ENCODE peak calls at places on chromosomes 7 and 10, in seven cellular contexts. F is pons, C is SK-N-MC, X is NCI-H345, U is NCI-H1092, N is T-helper 2 cell, W is LoVo. O is an unnamed sample.
A peak's percentile ranks its signal among the peaks of the same experiment; 100 is the strongest.

GRCh38 chr7:41984888-41985287 is 252.1 kb downstream of the GLI3 start:
- DNase-seq in F (no peak), C (no peak), X (no peak), U (no peak), N (no peak), W (no peak), O (no peak)

GRCh38 chr10:70987396-70988130 is 99.2 kb upstream of the PCBD1 start:
- DNase-seq in F (no peak), C (no peak), X (no peak), U (no peak), N (no peak), W (no peak), O (no peak)

GRCh38 chr7:1325646-1326510 is 93.2 kb downstream of the UNCX start:
- DNase-seq in F (no peak), C (no peak), X (no peak), U (no peak), N (no peak), W (no peak), O (no peak)

GRCh38 chr7:83142365-83142764 is 20.3 kb downstream of the PCLO start:
- DNase-seq in F (no peak), C (no peak), X (no peak), U (no peak), N (no peak), W (no peak), O (no peak)

GRCh38 chr7:20738517-20739481 is 47.9 kb downstream of the SP8 start:
- DNase-seq in F (no peak), C (no peak), X (no peak), U (no peak), N (no peak), W (peak; percentile 64), O (no peak)

GRCh38 chr10:55500931-55501559 is 700.0 kb upstream of the PCDH15 start:
- DNase-seq in F (peak; percentile 23), C (no peak), X (no peak), U (no peak), N (no peak), W (peak; percentile 20), O (peak; percentile 58)

GRCh38 chr7:142153400-142153799 is 41.9 kb downstream of the MGAM2 start:
- DNase-seq in F (no peak), C (no peak), X (peak; percentile 41), U (peak; percentile 16), N (no peak), W (no peak), O (peak; percentile 65)

GRCh38 chr7:9890092-9890491 is 1083.6 kb upstream of the PHF14 start:
- DNase-seq in F (no peak), C (no peak), X (no peak), U (no peak), N (no peak), W (no peak), O (peak; percentile 2)

GRCh38 chr10:84194424-84195043 is at the start of gene CDHR1:
- DNase-seq in F (peak; percentile 26), C (no peak), X (peak; percentile 54), U (peak; percentile 23), N (no peak), W (no peak), O (no peak)

GRCh38 chr7:150407588-150408392 is 28.7 kb downstream of the ZNF775 start:
- DNase-seq in F (no peak), C (no peak), X (no peak), U (no peak), N (no peak), W (no peak), O (no peak)

GRCh38 chr10:115659616-115660015 is 566.5 kb downstream of the ATRNL1 start:
- DNase-seq in F (no peak), C (no peak), X (no peak), U (no peak), N (no peak), W (no peak), O (no peak)

GRCh38 chr7:157005456-157006204 is 4.8 kb downstream of the MNX1 start:
- DNase-seq in F (no peak), C (no peak), X (no peak), U (no peak), N (no peak), W (no peak), O (no peak)

GRCh38 chr10:125137601-125138438 is 22.5 kb downstream of the CTBP2 start:
- DNase-seq in F (no peak), C (no peak), X (peak; percentile 80), U (peak; percentile 77), N (no peak), W (no peak), O (peak; percentile 36)

GRCh38 chr10:129955591-129956284 is 8.3 kb downstream of the EBF3 start:
- DNase-seq in F (no peak), C (no peak), X (no peak), U (no peak), N (no peak), W (no peak), O (peak; percentile 36)

GRCh38 chr7:34751725-34752643 is 94.0 kb downstream of the NPSR1 start:
- DNase-seq in F (no peak), C (no peak), X (no peak), U (no peak), N (no peak), W (no peak), O (peak; percentile 9)

GRCh38 chr7:36758879-36759278 is 34.6 kb upstream of the AOAH start:
- DNase-seq in F (peak; percentile 45), C (no peak), X (peak; percentile 7), U (no peak), N (no peak), W (no peak), O (no peak)

GRCh38 chr10:50367732-50368131 is 116.4 kb upstream of the ASAH2 start:
- DNase-seq in F (no peak), C (no peak), X (no peak), U (no peak), N (no peak), W (no peak), O (peak; percentile 47)

GRCh38 chr7:151085329-151085690 is 965 bp upstream of the AGAP3 start:
- DNase-seq in F (peak; percentile 19), C (no peak), X (no peak), U (no peak), N (no peak), W (no peak), O (no peak)

GRCh38 chr10:124290095-124290795 is 128.5 kb downstream of the OAT start:
- DNase-seq in F (no peak), C (no peak), X (peak; percentile 22), U (no peak), N (no peak), W (no peak), O (no peak)

GRCh38 chr10:52004342-52004949 is 305.1 kb upstream of the CSTF2T start:
- DNase-seq in F (peak; percentile 53), C (no peak), X (peak; percentile 23), U (no peak), N (no peak), W (peak; percentile 20), O (peak; percentile 72)

GRCh38 chr10:51920672-51921071 is 221.3 kb upstream of the CSTF2T start:
- DNase-seq in F (no peak), C (no peak), X (no peak), U (no peak), N (no peak), W (no peak), O (no peak)

GRCh38 chr10:69994262-69994661 is 58.4 kb upstream of the MACROH2A2 start:
- DNase-seq in F (peak; percentile 77), C (no peak), X (no peak), U (no peak), N (no peak), W (peak; percentile 23), O (peak; percentile 56)

GRCh38 chr7:4667776-4668509 is 14.2 kb upstream of the FOXK1 start:
- DNase-seq in F (no peak), C (peak; percentile 64), X (no peak), U (no peak), N (no peak), W (no peak), O (no peak)

GRCh38 chr7:5657901-5658300 is 123.6 kb downstream of the RNF216 start:
- DNase-seq in F (no peak), C (no peak), X (no peak), U (no peak), N (no peak), W (no peak), O (no peak)

GRCh38 chr7:2321020-2321419 is 6.8 kb upstream of the SNX8 start:
- DNase-seq in F (no peak), C (no peak), X (no peak), U (no peak), N (no peak), W (no peak), O (peak; percentile 54)

GRCh38 chr7:1638113-1638726 is 31.9 kb upstream of the ELFN1 start:
- DNase-seq in F (no peak), C (no peak), X (no peak), U (peak; percentile 43), N (no peak), W (no peak), O (no peak)

GRCh38 chr7:101511965-101512364 is 117.1 kb downstream of the MYL10 start:
- DNase-seq in F (no peak), C (no peak), X (no peak), U (no peak), N (no peak), W (no peak), O (no peak)

O was measured in HT-29.